ENCODE peak calls at places on chromosomes 11 and 22, in ten cellular contexts. B is WTC11; Q is neural progenitor cell; E is ascending aorta; D is GM12865; L is activated T-helper 1 cell treated with anti-CD3 and anti-CD28 coated beads, Interleukin-12 subunit alpha, Interleukin-12 subunit beta, Interleukin-2, Interleukin-4 antibody, amounts not matched to agents 30 ng/mL and 10 ng/mL and 1 ng/mL, durations not matched to agents 14 hours and 24 hours and 36 hours; Y is colonic mucosa; I is NCI-H226; U is endothelial cell of umbilical vein; G is ELR. C is an unnamed sample.

GRCh38 chr11:111438846-111439520 is 59.9 kb upstream of the POU2AF1 start:
- DNase-seq in G (no peak), D (no peak), I (no peak), Q (no peak), B (no peak), U (no peak), Y (no peak), L (no peak), E (no peak), C (no peak)

GRCh38 chr11:64583296-64584262 is 7.4 kb upstream of the SLC22A12 start:
- DNase-seq in I (no peak), Y (no peak), B (no peak), L (no peak), G (no peak), U (no peak), Q (no peak), D (no peak), E (no peak), C (no peak)

GRCh38 chr22:37012262-37012904 is 6.9 kb downstream of the TST start:
- DNase-seq in I (no peak), Y (peak), Q (no peak), U (no peak), L (no peak), B (no peak), G (no peak), D (no peak), E (no peak), C (no peak)

GRCh38 chr11:101482556-101483124 is 101.2 kb downstream of the TRPC6 start:
- DNase-seq in Q (no peak), E (no peak), I (no peak), Y (no peak), U (no peak), G (no peak), D (no peak), L (no peak), B (no peak), C (no peak)

GRCh38 chr11:122261546-122261945 is 145.5 kb upstream of the BLID start:
- DNase-seq in B (no peak), Q (no peak), L (no peak), U (no peak), Y (no peak), D (no peak), I (no peak), G (peak), E (no peak), C (no peak)

GRCh38 chr22:39311592-39312400 is 7.6 kb downstream of the RPL3 start:
- DNase-seq in Y (no peak), U (no peak), L (no peak), G (peak), B (no peak), D (peak), I (no peak), Q (no peak), E (no peak), C (no peak)

GRCh38 chr11:46918087-46918751 is at the start of gene LRP4:
- DNase-seq in E (no peak), B (peak), Q (peak), I (no peak), L (peak), G (peak), Y (peak), U (no peak), D (peak), C (no peak)

GRCh38 chr11:63767415-63768231 is 952 bp downstream of the ZFTA start:
- DNase-seq in I (peak), G (peak), U (peak), E (peak), D (peak), Y (peak), L (peak), B (peak), Q (peak), C (peak)

GRCh38 chr11:71507102-71507501 is 20.0 kb upstream of the KRTAP5-7 start:
- DNase-seq in Q (no peak), B (no peak), I (no peak), Y (no peak), G (no peak), L (no peak), U (no peak), D (no peak), E (peak), C (no peak)

GRCh38 chr22:45896153-45896951 is 80.6 kb downstream of the WNT7B start:
- DNase-seq in I (no peak), B (peak), Y (no peak), G (no peak), L (no peak), U (no peak), D (no peak), Q (no peak), E (no peak), C (no peak)

GRCh38 chr22:40951795-40952602 is 821 bp downstream of the RBX1 start:
- DNase-seq in U (no peak), Y (no peak), I (no peak), B (no peak), E (no peak), G (peak), Q (no peak), L (no peak), D (peak), C (no peak)

GRCh38 chr11:76048763-76049162 is 157.5 kb downstream of the WNT11 start:
- DNase-seq in G (peak), Y (no peak), U (no peak), B (peak), D (peak), I (no peak), L (no peak), Q (peak), E (no peak), C (no peak)

GRCh38 chr11:129681344-129682114 is 134.1 kb upstream of the TMEM45B start:
- DNase-seq in B (no peak), E (no peak), D (no peak), G (no peak), Y (no peak), U (no peak), I (no peak), Q (no peak), L (no peak), C (no peak)

GRCh38 chr11:1837171-1838076 is 1.4 kb upstream of the TNNI2 start:
- DNase-seq in L (peak), G (peak), Y (peak), I (no peak), Q (peak), B (peak), D (peak), U (peak), E (no peak), C (no peak)